ENCODE peak calls at places on chromosomes 6 and 20, in four cellular contexts. P is psoas muscle; K is effector memory CD4-positive, alpha-beta T cell; M is PC-9. N is an unnamed sample. For H3K36me3, the result is how much of the 10 kb centered on the place peaks cover.

GRCh38 chr6:103800131-103800670 is 1059.5 kb downstream of the HACE1 start:
- DNase-seq in P (no peak), K (no peak), M (no peak), N (no peak)

GRCh38 chr6:15320683-15321082 is 74.8 kb downstream of the JARID2 start:
- DNase-seq in P (no peak), K (no peak), M (no peak), N (no peak)

GRCh38 chr20:6053776-6054688 is at the start of gene LRRN4:
- DNase-seq in P (no peak), K (no peak), M (peak), N (no peak)

GRCh38 chr6:166615059-166615770 is 11.8 kb downstream of the RPS6KA2 start:
- DNase-seq in P (peak), K (no peak), M (no peak), N (peak)

GRCh38 chr20:52312131-52312729 is 120.7 kb upstream of the ZFP64 start:
- DNase-seq in P (no peak), K (no peak), M (peak), N (peak)

GRCh38 chr20:1663917-1664316 is 6.3 kb upstream of the SIRPG start:
- DNase-seq in P (no peak), K (no peak), M (no peak), N (no peak)

GRCh38 chr6:137740967-137741761 is 125.9 kb upstream of the TNFAIP3 start:
- DNase-seq in P (no peak), K (no peak), M (no peak), N (no peak)

GRCh38 chr6:39859025-39859424 is 66.8 kb downstream of the DAAM2 start:
- DNase-seq in P (no peak), K (no peak), M (no peak), N (no peak)

GRCh38 chr20:6576721-6577120 is 190.8 kb upstream of the BMP2 start:
- DNase-seq in P (no peak), K (no peak), M (no peak), N (peak)

GRCh38 chr20:24368253-24368652 is 101.2 kb upstream of the SYNDIG1 start:
- DNase-seq in P (no peak), K (no peak), M (no peak), N (no peak)

GRCh38 chr6:55293116-55293515 is 34.2 kb upstream of the GFRAL start:
- DNase-seq in P (no peak), K (no peak), M (no peak), N (peak)

GRCh38 chr6:148430897-148431296 is 88.3 kb downstream of the SASH1 start:
- DNase-seq in P (no peak), K (no peak), M (no peak), N (no peak)

GRCh38 chr6:125790403-125791150 is at the start of gene NCOA7:
- DNase-seq in P (peak), K (peak), M (peak), N (peak)

GRCh38 chr6:125791820-125792165 is 1.0 kb downstream of the NCOA7 start:
- DNase-seq in P (no peak), K (no peak), M (no peak), N (no peak)

GRCh38 chr6:125792172-125792571 is 1.4 kb downstream of the NCOA7 start:
- DNase-seq in P (no peak), K (no peak), M (no peak), N (no peak)

GRCh38 chr6:125792680-125793079 is 1.9 kb downstream of the NCOA7 start:
- DNase-seq in P (no peak), K (no peak), M (no peak), N (no peak)

GRCh38 chr6:125791151-125791819 is 525 bp downstream of the NCOA7 start:
- DNase-seq in P (no peak), K (peak), M (peak), N (peak)
- H3K36me3 ChIP-seq in P (under half), K (under half), M (under half), N (under half)

GRCh38 chr20:41027366-41027765 is 1.3 kb upstream of the TOP1 start:
- DNase-seq in P (no peak), K (no peak), M (no peak), N (no peak)
- H3K27ac ChIP-seq in P (no peak), K (no peak), M (no peak), N (no peak)

GRCh38 chr20:37231970-37232620 is 29.5 kb downstream of the GHRH start:
- DNase-seq in P (no peak), K (no peak), M (no peak), N (no peak)
- H3K36me3 ChIP-seq in P (under half), K (half or more), M (under half), N (half or more)

GRCh38 chr6:11848252-11848651 is 69.6 kb upstream of the ADTRP start:
- DNase-seq in P (no peak), K (no peak), M (no peak), N (no peak)
- H3K27ac ChIP-seq in P (no peak), K (no peak), M (no peak), N (peak)

GRCh38 chr6:160040527-160041264 is 71.8 kb downstream of the IGF2R start:
- DNase-seq in P (no peak), K (no peak), M (no peak), N (no peak)
- H3K36me3 ChIP-seq in P (under half), K (half or more), M (under half), N (under half)

GRCh38 chr6:19664050-19664449 is 173.1 kb upstream of the ID4 start:
- DNase-seq in P (no peak), K (no peak), M (no peak), N (no peak)
- H3K27ac ChIP-seq in P (no peak), K (no peak), M (no peak), N (no peak)

DNA sequence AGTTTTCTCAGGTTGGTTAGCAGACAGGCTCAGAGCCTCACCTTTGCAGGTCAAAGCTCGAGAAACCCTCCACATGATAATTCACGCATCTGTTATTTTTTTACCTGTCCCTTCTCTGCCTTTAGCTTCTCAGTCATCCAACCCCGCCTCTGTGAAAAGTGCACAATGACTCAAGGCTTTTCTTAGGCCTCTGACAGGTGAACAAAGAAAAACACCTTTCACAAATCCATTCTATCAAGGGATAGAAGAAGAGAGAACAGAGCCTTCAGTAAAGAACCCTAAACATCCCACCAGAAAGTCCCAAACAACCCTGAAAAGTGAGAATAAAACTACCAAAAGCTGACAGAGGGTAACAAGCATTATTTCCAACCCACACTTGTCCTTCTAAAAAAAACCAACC is 178.2 kb downstream of the GJA10 start:
- DNase-seq in P (no peak), K (no peak), M (no peak), N (no peak)
- H3K36me3 ChIP-seq in P (under half), K (under half), M (under half), N (under half)

GRCh38 chr20:38170219-38170902 is 5.3 kb upstream of the TGM2 start:
- DNase-seq in P (no peak), K (no peak), M (no peak), N (no peak)

GRCh38 chr20:38169636-38170035 is 4.6 kb upstream of the TGM2 start:
- DNase-seq in P (no peak), K (no peak), M (no peak), N (no peak)

GRCh38 chr20:38167466-38167850 is 2.4 kb upstream of the TGM2 start:
- DNase-seq in P (no peak), K (no peak), M (no peak), N (no peak)

GRCh38 chr20:38167851-38168760 is 3.0 kb upstream of the TGM2 start:
- DNase-seq in P (peak), K (no peak), M (peak), N (peak)

DNA sequence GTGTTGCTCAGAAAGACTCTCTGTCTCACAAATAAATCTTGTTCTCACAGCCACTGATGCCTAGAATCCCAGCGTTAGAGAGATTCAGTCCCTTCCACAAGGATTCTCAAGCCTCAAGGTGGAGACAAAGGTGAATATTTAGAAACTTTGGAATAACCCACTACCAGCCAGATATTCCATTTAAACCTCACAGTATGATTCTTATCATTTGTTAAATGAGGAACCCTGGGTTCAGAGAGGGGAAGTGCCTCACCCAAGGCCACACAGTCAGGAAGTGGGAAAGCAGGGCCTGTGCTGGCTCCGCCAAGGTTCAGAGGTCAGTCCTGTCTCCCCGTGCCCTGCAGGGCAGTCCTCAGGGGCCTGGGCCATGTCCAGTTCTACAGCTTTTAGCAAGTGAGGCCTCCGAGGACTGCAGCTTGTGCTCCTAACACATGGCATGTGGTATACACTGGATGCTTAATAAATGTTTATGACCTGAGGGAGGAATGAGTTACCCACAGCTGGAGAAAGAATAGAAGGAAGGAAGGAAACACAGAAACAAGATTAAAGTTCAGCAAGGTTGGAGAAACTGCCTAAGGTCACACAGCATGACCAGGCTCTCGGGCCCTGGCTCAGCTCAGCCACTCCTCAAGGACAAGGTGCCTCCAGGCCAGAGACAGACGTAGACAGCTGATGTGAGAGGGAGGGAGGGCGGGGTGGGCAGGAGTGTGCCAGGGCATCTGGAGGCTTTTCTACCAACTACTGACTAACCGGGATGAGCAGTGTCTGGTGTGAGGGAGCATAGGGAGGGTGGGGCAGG is 3.9 kb upstream of the TGM2 start:
- DNase-seq in P (peak), K (no peak), M (peak), N (no peak)
- H3K27ac ChIP-seq in P (peak), K (no peak), M (peak), N (peak)

DNA sequence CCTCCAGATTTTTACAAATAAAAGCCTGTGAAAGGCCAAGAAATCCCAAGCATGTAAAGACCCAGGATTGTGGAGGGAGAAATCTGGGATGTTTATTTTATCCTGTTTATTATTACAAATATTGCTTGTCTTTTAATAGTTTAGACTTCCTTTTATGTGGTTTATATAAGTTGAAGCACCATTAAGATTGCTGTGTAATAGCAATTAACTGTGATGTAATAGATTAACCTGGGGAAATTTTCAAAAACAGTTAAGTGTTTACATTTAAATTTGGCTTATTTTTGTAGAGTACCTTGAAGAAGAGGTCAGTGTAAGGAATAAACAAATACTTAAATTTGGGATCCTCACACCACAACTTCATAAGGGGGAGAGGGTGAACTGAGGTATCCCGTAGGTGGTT is 27.0 kb downstream of the VAPB start:
- DNase-seq in P (no peak), K (no peak), M (no peak), N (no peak)
- H3K36me3 ChIP-seq in P (under half), K (under half), M (under half), N (under half)

GRCh38 chr6:37279366-37280134 is 21.6 kb upstream of the TMEM217 start:
- DNase-seq in P (peak), K (no peak), M (no peak), N (no peak)

GRCh38 chr6:37283268-37283667 is 25.3 kb upstream of the TMEM217 start:
- DNase-seq in P (no peak), K (no peak), M (no peak), N (no peak)

GRCh38 chr6:37283786-37284185 is 25.8 kb upstream of the TMEM217 start:
- DNase-seq in P (peak), K (no peak), M (no peak), N (no peak)

GRCh38 chr6:37276916-37277509 is 19.1 kb upstream of the TMEM217 start:
- DNase-seq in P (no peak), K (no peak), M (no peak), N (no peak)

DNA sequence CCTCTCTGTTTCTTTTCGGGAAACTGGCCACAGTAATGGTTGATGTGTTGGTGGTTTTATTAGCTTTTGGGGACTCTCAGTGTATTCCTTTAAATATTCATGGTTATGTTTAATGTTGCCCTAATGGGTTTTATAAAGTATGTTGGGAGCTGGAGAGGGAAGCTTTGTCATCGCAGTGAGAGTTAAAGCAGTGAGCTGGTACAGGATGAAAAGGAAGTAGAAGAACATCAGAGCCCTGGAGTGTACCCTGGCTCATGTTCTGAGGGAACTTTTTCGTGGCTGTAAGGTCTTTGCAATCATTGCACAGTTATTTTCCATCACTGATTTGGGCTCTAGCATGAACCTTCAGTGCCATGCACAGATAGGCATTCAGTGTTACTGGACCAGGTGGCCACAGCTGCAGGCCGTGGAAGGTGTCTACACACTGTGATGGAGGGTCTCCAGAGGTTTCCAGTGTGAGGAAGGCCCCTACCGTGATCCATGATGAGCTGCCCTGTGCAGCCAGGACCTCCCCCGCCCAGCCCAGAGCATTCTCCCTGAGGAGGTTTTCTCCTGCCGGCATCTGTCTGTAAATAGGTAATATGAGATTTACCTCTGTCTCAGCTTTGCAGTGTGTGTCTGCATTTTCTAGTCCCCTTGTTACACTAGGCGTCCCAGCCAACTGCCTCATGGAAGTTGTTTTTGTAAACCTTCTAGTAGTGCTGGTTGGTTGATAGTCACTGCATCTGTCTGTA is 22.4 kb upstream of the TMEM217 start:
- DNase-seq in P (no peak), K (no peak), M (no peak), N (no peak)
- H3K27ac ChIP-seq in P (peak), K (no peak), M (no peak), N (no peak)